ENCODE peak calls at places on chromosomes 13 and 19, in five cellular contexts. U is hepatocyte, M is GM23248, X is GM23338, B is HCT116. F is an unnamed sample.

GRCh38 chr13:106507560-106508274 is 27.7 kb downstream of the EFNB2 start:
- DNase-seq in U (peak; percentile 52), M (peak; percentile 79), X (peak; percentile 48), B (no peak), F (peak; percentile 75)

GRCh38 chr19:45643024-45643926 is 4.1 kb upstream of the EML2 start:
- DNase-seq in U (peak; percentile 89), M (peak; percentile 75), X (peak; percentile 92), B (peak; percentile 71), F (peak; percentile 73)

GRCh38 chr13:29771247-29771646 is 79.2 kb downstream of the UBL3 start:
- DNase-seq in U (peak; percentile 25), M (peak; percentile 48), X (peak; percentile 52), B (peak; percentile 37), F (peak; percentile 70)

GRCh38 chr19:17957149-17957849 is 9.6 kb upstream of the KCNN1 start:
- DNase-seq in U (no peak), M (no peak), X (no peak), B (no peak), F (no peak)

GRCh38 chr19:15669440-15669839 is 3.4 kb upstream of the CYP4F12 start:
- DNase-seq in U (no peak), M (no peak), X (no peak), B (no peak), F (no peak)

GRCh38 chr19:41696402-41697197 is 8.5 kb upstream of the CEACAM7 start:
- DNase-seq in U (no peak), M (peak; percentile 16), X (peak; percentile 60), B (no peak), F (peak; percentile 28)

GRCh38 chr13:46031581-46032263 is 20.8 kb downstream of the ZC3H13 start:
- DNase-seq in U (no peak), M (no peak), X (no peak), B (no peak), F (no peak)

GRCh38 chr13:67416047-67416925 is 186.2 kb upstream of the PCDH9 start:
- DNase-seq in U (peak; percentile 64), M (peak; percentile 24), X (peak; percentile 82), B (no peak), F (peak; percentile 45)

GRCh38 chr19:9847087-9847671 is 12.1 kb downstream of the PIN1 start:
- DNase-seq in U (peak; percentile 73), M (peak; percentile 99), X (peak; percentile 77), B (peak; percentile 56), F (peak; percentile 86)

GRCh38 chr19:18444513-18444912 is 6.6 kb upstream of the ISYNA1 start:
- DNase-seq in U (no peak), M (no peak), X (no peak), B (no peak), F (no peak)

GRCh38 chr19:2059422-2060201 is 8.6 kb upstream of the MKNK2 start:
- DNase-seq in U (peak; percentile 86), M (peak; percentile 93), X (no peak), B (peak; percentile 83), F (peak; percentile 81)

GRCh38 chr19:47497821-47498520 is 14.0 kb upstream of the KPTN start:
- DNase-seq in U (no peak), M (no peak), X (no peak), B (no peak), F (no peak)

GRCh38 chr19:11658954-11659353 is 61.7 kb downstream of the ZNF627 start:
- DNase-seq in U (no peak), M (no peak), X (no peak), B (no peak), F (no peak)

GRCh38 chr19:29812080-29812880 is 489 bp downstream of the CCNE1 start:
- DNase-seq in U (peak; percentile 49), M (peak; percentile 38), X (peak; percentile 35), B (no peak), F (no peak)

GRCh38 chr19:14558370-14559066 is 13.3 kb downstream of the NDUFB7 start:
- DNase-seq in U (no peak), M (no peak), X (no peak), B (no peak), F (no peak)

GRCh38 chr19:4115050-4115817 is 8.7 kb downstream of the MAP2K2 start:
- DNase-seq in U (no peak), M (no peak), X (no peak), B (no peak), F (no peak)

GRCh38 chr19:47330466-47330869 is 1.5 kb upstream of the C5AR2 start:
- DNase-seq in U (no peak), M (no peak), X (no peak), B (no peak), F (no peak)

GRCh38 chr13:52847682-52848432 is 583 bp downstream of the PCDH8 start:
- DNase-seq in U (no peak), M (no peak), X (peak; percentile 33), B (no peak), F (no peak)

GRCh38 chr13:39499580-39499979 is 103.4 kb downstream of the LHFPL6 start:
- DNase-seq in U (no peak), M (no peak), X (no peak), B (no peak), F (no peak)

GRCh38 chr13:80074143-80074752 is 266.7 kb downstream of the SPRY2 start:
- DNase-seq in U (no peak), M (no peak), X (no peak), B (no peak), F (no peak)

GRCh38 chr19:40667602-40668001 is 22.8 kb downstream of the NUMBL start:
- DNase-seq in U (no peak), M (no peak), X (no peak), B (no peak), F (no peak)

GRCh38 chr19:6204866-6205723 is 69.6 kb downstream of the ACSBG2 start:
- DNase-seq in U (no peak), M (no peak), X (no peak), B (no peak), F (no peak)

GRCh38 chr13:20901668-20902437 is 693 bp downstream of the XPO4 start:
- DNase-seq in U (peak; percentile 71), M (peak; percentile 75), X (peak; percentile 74), B (peak; percentile 15), F (peak; percentile 55)

GRCh38 chr13:65943711-65944110 is 1286.4 kb downstream of the PCDH9 start:
- DNase-seq in U (no peak), M (no peak), X (no peak), B (no peak), F (no peak)

GRCh38 chr19:15790096-15790495 is 2.6 kb downstream of the OR10H5 start:
- DNase-seq in U (no peak), M (no peak), X (no peak), B (no peak), F (peak; percentile 73)

GRCh38 chr19:17001603-17002183 is 24.9 kb downstream of the CPAMD8 start:
- DNase-seq in U (no peak), M (no peak), X (peak; percentile 66), B (no peak), F (no peak)

GRCh38 chr19:17325881-17326594 is 8.6 kb downstream of the ANO8 start:
- DNase-seq in U (no peak), M (no peak), X (no peak), B (no peak), F (no peak)

GRCh38 chr13:96082640-96083039 is 7.3 kb upstream of the HS6ST3 start:
- DNase-seq in U (no peak), M (peak; percentile 40), X (no peak), B (no peak), F (peak; percentile 48)

GRCh38 chr19:38731654-38732301 is 12.5 kb downstream of the CAPN12 start:
- DNase-seq in U (no peak), M (no peak), X (no peak), B (no peak), F (no peak)

GRCh38 chr13:38693641-38694040 is 6.8 kb downstream of the FREM2 start:
- DNase-seq in U (no peak), M (no peak), X (no peak), B (no peak), F (no peak)

GRCh38 chr19:19403373-19403901 is 2.0 kb upstream of the GATAD2A start:
- DNase-seq in U (no peak), M (peak; percentile 89), X (no peak), B (no peak), F (peak; percentile 66)

DNA sequence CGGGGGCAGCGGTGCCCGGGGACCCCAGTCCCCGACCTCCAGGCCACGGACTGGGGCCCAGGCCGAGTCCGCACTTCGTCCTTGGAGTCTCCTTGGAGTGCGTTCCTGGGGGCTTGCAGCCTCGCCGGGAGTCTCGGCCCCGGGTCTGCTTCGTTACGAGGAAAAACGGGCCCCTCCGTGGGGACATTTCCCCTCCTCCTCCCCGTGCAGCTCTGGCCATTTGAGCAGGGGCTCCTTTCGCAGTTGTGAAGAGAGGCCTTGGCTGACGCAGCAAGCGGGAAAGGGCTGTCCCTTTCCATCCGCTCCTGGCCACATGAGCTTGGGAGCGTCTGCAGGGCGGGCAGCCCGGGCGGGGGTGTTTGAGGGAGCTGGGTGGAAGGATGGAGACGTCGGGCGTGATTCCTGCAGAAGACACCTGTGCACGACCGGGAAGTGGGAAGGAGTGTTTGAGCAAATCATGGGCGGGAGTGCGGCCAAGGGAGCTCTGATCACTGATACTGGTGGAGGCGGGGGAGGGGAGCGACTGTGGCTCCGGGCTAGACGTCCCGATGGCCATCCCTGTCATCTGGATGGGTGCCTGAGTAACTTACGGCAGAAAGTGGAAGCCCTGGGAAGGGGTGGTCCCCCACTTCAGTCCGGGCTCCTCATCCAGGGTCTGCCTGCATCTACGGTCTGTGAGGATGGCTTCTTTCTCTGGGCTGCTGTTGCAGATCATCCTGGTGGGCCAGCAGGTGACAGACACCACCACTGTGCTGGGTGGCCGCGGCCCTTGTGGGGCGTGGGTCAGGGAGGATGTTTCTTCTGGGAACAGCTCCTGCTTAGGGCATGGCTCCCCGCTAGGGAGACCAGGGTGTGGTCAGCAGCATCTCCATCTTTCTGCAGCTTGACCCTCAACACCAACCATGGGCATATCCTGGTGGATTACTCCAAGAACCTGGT is 736 bp downstream of the GPI start:
- DNase-seq in U (peak; percentile 61), M (peak; percentile 72), X (peak; percentile 47), B (no peak), F (peak; percentile 14)
- TF ChIP-seq EZH2 in U (no peak), M (no peak), X (no peak), B (no peak), F (no peak)

GRCh38 chr19:48986211-48986610 is 6.9 kb downstream of the GYS1 start:
- DNase-seq in U (no peak), M (no peak), X (no peak), B (no peak), F (no peak)
- H3K9me2 ChIP-seq in U (no peaks in the 10 kb centered on the region), M (no peaks in the 10 kb centered on the region), X (no peaks in the 10 kb centered on the region), B (no peaks in the 10 kb centered on the region), F (no peaks in the 10 kb centered on the region)

DNA sequence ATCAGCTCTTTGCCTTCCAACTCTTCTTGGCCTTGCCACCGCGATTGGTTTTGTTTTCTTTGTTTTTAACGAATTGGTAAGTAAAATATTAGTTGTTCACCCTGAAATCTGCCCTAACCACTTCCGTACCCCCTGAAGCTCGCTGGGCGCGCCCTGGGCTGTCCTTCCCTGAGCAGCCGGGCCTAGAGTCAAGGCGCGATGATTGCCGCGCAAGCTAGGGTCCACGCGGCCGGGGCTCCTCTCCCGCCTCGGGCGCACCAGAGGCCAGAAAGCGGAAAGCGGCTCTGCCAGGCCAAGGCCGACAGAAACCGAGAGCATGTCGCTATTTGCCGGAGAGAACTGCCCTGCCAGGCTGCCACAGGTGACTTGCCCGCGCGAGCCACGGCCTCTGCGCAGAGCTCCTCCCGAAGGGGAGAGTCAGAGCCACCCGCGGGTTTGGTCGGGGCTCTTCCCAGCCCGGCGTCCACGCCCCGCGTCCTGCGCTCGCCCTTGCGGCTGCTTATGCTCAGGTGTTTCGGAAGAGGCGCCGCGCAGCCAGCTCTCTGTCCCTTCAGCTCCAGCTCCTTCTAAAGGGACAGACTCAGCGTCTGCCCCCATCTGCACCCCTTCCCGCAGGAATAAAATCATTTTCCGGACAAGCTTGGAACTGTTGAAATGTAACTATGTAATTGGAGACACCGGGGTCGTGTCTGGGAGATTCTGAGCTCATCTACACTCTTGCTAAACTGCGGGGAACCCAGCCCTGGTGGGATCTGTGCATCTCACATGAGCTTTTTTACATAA is 6.7 kb upstream of the CDX2 start:
- DNase-seq in U (no peak), M (no peak), X (no peak), B (no peak), F (no peak)
- TF ChIP-seq EZH2 in U (peak; percentile 99), M (peak; percentile 92), X (peak; percentile 99), B (no peak), F (no peak)

GRCh38 chr19:52823676-52824075 is 2.2 kb upstream of the ZNF28 start:
- DNase-seq in U (no peak), M (no peak), X (no peak), B (no peak), F (no peak)
- H3K9me2 ChIP-seq in U (no peaks in the 10 kb centered on the region), M (no peaks in the 10 kb centered on the region), X (no peaks in the 10 kb centered on the region), B (no peaks in the 10 kb centered on the region), F (no peaks in the 10 kb centered on the region)